ENCODE peak calls at places on chromosomes 16 and 17, in four cellular contexts. A is AG04449, Y is A549, M is mesothelial cell of epicardium. W is an unnamed sample.

GRCh38 chr17:1455291-1455747 is 713 bp downstream of the CRK start:
- DNase-seq in A (no peak), Y (peak), M (no peak), W (no peak)

GRCh38 chr17:1491406-1492248 is 859 bp downstream of the MYO1C start:
- DNase-seq in A (no peak), Y (peak), M (no peak), W (no peak)

GRCh38 chr16:58049697-58050185 is 24.2 kb downstream of the MMP15 start:
- DNase-seq in A (no peak), Y (no peak), M (no peak), W (no peak)

GRCh38 chr17:68327823-68328557 is 36.7 kb downstream of the ARSG start:
- DNase-seq in A (no peak), Y (no peak), M (no peak), W (no peak)

GRCh38 chr16:48001306-48001885 is 154.4 kb downstream of the ABCC12 start:
- DNase-seq in A (no peak), Y (no peak), M (no peak), W (peak)

GRCh38 chr17:71117461-71117860 is 948.1 kb downstream of the KCNJ2 start:
- DNase-seq in A (no peak), Y (no peak), M (no peak), W (no peak)

GRCh38 chr17:67431210-67432015 is 54.3 kb downstream of the PITPNC1 start:
- DNase-seq in A (no peak), Y (peak), M (no peak), W (no peak)

GRCh38 chr16:3774156-3774767 is 56.9 kb upstream of the TRAP1 start:
- DNase-seq in A (no peak), Y (no peak), M (no peak), W (no peak)

GRCh38 chr17:4771519-4772234 is at the start of gene TM4SF5:
- DNase-seq in A (no peak), Y (no peak), M (no peak), W (no peak)

GRCh38 chr16:68013440-68013839 is 2.3 kb downstream of the DPEP2NB start:
- DNase-seq in A (no peak), Y (no peak), M (no peak), W (no peak)

GRCh38 chr17:64063766-64064224 is 43.4 kb upstream of the ICAM2 start:
- DNase-seq in A (no peak), Y (peak), M (peak), W (no peak)

GRCh38 chr16:76081936-76082335 is 195.3 kb upstream of the CNTNAP4 start:
- DNase-seq in A (no peak), Y (no peak), M (no peak), W (no peak)

GRCh38 chr16:19474617-19475016 is 47.3 kb downstream of the GDE1 start:
- DNase-seq in A (no peak), Y (no peak), M (no peak), W (no peak)

GRCh38 chr16:14302031-14302398 is 230.9 kb downstream of the MRTFB start:
- DNase-seq in A (no peak), Y (peak), M (no peak), W (no peak)

GRCh38 chr17:56939869-56940484 is 20.9 kb downstream of the COIL start:
- DNase-seq in A (no peak), Y (peak), M (no peak), W (no peak)

GRCh38 chr17:67779098-67779672 is 46.1 kb upstream of the BPTF start:
- DNase-seq in A (peak), Y (peak), M (no peak), W (no peak)

GRCh38 chr16:48608452-48608851 is 1.5 kb downstream of the N4BP1 start:
- DNase-seq in A (no peak), Y (no peak), M (no peak), W (no peak)

GRCh38 chr16:75244225-75244792 is 7.1 kb downstream of the BCAR1 start:
- DNase-seq in A (no peak), Y (no peak), M (no peak), W (no peak)

GRCh38 chr17:57637668-57638010 is 107.5 kb downstream of the CCDC182 start:
- DNase-seq in A (no peak), Y (no peak), M (no peak), W (no peak)

GRCh38 chr17:38451030-38451839 is 23.0 kb downstream of the ARHGAP23 start:
- DNase-seq in A (no peak), Y (no peak), M (no peak), W (no peak)

GRCh38 chr16:87927195-87927562 is 9.2 kb downstream of the CA5A start:
- DNase-seq in A (no peak), Y (no peak), M (no peak), W (no peak)
- TF ChIP-seq CTCF in A (no peak), Y (peak), M (no peak), W (no peak)

GRCh38 chr16:88628512-88628974 is 9.8 kb upstream of the IL17C start:
- DNase-seq in A (no peak), Y (no peak), M (no peak), W (no peak)
- TF ChIP-seq CTCF in A (peak), Y (no peak), M (no peak), W (peak)

GRCh38 chr17:79968116-79968515 is 67.6 kb downstream of the TBC1D16 start:
- DNase-seq in A (no peak), Y (no peak), M (no peak), W (no peak)

GRCh38 chr17:79971651-79972050 is 64.0 kb downstream of the TBC1D16 start:
- DNase-seq in A (no peak), Y (no peak), M (no peak), W (no peak)

GRCh38 chr17:79966681-79967080 is 69.0 kb downstream of the TBC1D16 start:
- DNase-seq in A (no peak), Y (no peak), M (no peak), W (no peak)

GRCh38 chr17:79970576-79971068 is 65.0 kb downstream of the TBC1D16 start:
- DNase-seq in A (no peak), Y (no peak), M (peak), W (no peak)

DNA sequence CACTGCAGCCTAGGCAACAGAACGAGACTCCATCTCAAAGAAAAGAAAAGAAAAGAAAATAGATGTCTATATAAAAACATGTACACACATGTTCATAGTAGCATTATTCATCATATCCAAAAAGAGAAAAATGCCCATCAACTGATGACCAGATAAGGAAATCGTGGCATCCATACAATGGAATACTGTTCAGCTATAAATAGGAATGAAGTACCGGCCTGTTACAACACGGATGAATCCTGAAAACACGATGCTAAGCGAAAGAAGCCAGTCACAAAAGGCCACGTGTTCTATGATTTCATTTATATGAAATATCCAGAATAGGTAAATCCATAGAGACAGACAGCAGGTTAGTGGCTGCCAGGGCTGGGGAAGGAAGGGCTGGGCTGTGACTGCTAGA is 65.8 kb downstream of the TBC1D16 start:
- DNase-seq in A (no peak), Y (no peak), M (no peak), W (no peak)
- TF ChIP-seq CTCF in A (no peak), Y (no peak), M (no peak), W (no peak)

DNA sequence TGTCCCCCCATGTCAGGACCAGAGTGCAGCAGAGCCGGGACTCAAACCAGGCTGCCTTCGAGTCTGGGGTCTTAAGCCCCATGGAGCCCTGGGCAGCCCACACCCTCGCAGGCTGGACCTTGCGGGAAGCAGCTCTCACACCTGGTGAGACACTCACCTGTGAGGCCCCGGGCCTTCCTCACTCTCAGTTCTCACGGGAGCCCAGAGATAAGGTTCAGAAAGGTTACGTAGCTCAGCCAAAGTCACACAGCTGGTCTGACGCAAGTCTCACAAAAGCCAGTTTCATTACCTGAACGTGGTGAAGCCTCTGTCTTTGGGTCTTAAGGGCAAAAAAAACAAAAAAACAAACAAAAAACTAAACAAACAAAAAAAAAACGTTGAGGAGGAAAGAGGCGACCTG is 32.8 kb upstream of the SSTR5 start:
- DNase-seq in A (no peak), Y (no peak), M (no peak), W (no peak)
- TF ChIP-seq CTCF in A (no peak), Y (no peak), M (no peak), W (no peak)

GRCh38 chr16:50245417-50246298 is 20.7 kb upstream of the ADCY7 start:
- DNase-seq in A (no peak), Y (peak), M (no peak), W (peak)
- TF ChIP-seq CTCF in A (peak), Y (peak), M (no peak), W (peak)

DNA sequence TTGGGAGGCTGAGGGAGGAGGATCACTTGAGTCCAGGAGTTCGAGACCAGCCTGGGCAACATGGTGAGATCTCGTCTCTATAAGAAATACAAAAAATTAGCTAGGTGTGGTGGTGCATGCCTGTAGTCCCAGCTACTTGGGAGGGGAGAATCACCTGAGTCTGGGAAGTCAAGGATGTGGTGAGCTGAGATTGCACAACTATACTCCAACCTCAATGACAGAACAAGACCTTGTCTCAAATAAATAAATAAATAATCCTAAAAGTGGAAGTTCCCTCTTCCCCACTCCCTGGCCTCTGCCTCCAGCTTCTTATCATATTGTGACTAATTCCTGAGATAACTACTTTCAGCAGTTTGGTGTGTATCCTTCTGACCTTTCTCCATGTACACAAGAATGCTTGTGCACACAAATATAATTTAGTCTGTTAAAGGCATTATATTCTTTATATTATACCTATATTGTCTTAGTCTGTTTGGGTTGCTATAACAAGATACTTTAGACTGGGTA is 23.5 kb upstream of the DNAJA2 start:
- DNase-seq in A (no peak), Y (no peak), M (no peak), W (no peak)
- TF ChIP-seq CTCF in A (no peak), Y (no peak), M (no peak), W (no peak)

DNA sequence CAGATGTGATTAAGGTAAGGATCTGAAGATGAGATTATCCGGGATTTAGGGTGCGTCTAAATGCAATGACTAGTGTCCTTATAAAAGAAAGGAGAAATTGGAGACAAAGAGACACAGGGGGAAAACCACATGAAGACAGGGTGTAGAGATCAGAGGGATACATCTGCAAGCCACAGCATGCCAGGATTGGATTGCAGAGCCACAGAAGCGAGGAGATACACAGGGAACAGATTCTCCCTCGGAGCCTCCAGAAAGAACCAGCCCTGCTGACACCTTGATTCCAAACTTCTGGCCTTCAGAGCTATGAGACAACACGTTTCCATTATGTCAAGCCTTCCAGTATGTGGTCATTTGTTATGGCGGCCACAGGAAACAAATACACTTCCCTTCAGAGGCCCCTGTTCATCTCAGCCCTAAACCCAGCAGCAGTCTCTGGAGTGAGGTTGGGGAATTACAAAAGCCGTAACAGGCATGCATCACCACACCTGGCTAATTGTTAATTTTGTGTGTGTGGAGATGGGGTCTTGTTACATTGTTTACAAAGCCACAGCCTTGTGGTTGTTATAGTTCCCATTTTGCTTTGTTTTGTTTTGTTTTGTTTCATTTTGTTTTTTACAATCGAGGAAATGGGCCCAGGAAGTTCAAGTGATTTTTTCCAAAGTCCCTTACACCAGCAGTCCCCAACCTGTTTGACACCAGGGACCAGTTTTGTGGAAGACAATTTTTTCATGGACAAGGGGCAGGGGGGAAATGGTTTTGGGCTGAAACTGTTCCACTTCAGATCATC is 51.6 kb upstream of the LYRM9 start:
- DNase-seq in A (no peak), Y (no peak), M (no peak), W (no peak)
- TF ChIP-seq CTCF in A (no peak), Y (no peak), M (no peak), W (no peak)

DNA sequence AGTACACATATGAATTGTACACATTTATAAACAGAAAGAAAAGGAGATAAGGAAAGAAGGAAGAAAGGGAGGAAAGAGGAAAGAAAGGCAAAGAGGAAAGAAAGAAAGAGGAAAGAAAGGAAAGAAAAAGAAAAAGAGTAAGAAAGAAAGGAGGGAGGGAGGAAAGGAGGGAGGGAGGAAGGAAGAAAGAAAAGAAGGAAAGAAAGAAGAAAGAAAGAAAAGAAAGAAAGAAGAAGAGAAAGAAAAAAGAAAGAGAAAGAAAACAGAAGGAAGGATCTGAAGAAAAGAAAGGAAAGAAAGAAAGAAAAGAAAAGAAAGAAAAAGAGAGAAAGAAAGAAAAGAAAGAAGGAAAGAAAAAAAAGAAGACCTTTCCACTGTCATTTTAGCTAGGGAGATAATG is 571.4 kb upstream of the SALL1 start:
- DNase-seq in A (no peak), Y (no peak), M (no peak), W (no peak)
- TF ChIP-seq CTCF in A (no peak), Y (no peak), M (no peak), W (no peak)

DNA sequence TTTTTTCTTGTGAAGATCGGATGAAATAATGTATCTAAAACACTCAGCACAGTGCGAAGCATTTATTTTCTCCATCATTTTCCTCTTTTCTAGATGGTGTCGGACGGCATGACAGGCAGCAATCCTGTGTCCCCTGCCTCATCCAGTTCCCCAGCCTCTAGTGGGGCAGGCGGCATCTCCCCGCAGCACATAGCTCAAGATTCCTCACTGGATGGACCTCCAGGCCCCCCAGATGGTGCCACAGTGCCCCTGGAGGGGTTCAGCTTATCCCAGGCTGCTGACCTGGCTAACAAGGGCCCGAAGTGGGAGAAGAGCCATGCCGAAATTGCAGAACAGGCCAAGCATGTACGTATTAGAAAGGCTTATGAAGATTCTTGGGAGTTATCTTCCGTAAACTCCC is 5.0 kb downstream of the SRCAP start:
- DNase-seq in A (no peak), Y (no peak), M (no peak), W (no peak)
- TF ChIP-seq CTCF in A (no peak), Y (no peak), M (no peak), W (no peak)

DNA sequence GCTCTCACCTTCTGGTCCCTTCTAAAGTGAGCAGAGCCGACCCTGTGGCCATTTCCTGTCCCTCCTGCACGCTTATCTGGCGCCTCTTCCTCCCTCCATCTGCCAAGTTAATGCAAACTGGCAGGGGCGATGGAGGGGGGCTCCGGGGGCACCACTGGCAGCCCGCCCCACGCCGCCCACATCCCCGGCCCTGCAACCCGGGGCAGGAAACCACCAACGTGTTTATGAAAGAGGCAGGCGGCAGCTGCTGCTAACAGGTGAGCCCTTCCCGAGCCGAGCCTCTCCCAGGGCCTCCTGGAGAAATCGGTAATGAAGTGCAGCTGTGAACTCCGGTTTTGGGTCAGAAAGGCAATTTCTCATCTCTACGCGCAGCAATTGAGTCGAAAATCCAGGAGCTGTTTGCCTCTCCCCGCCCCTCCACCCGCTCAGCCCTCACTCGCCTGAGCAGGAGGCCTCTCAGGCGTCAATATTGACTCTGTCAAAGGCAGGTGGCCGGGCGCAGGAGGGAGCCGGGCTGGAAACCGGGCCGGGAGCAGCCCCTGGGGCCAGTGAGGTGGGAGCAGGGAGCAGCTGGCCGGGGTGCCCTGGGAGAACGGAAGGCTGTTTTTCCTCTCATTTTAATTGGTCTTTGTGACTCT is 164.4 kb upstream of the GSE1 start:
- DNase-seq in A (no peak), Y (no peak), M (no peak), W (no peak)
- TF ChIP-seq CTCF in A (no peak), Y (no peak), M (no peak), W (no peak)